ENCODE peak calls at places on chromosomes 13 and 19, in six cellular contexts. P, G, Z, T, M and O are unnamed samples.
A peak's percentile ranks its signal among the peaks of the same experiment; 100 is the strongest.

GRCh38 chr13:84571264-84571663 is 689.0 kb upstream of the SLITRK1 start:
- DNase-seq in P (peak; percentile 73), G (no peak), Z (no peak), T (peak; percentile 0), M (no peak), O (no peak)

GRCh38 chr19:35095667-35096368 is 19.8 kb upstream of the FXYD3 start:
- DNase-seq in P (no peak), G (no peak), Z (no peak), T (no peak), M (peak; percentile 77), O (no peak)

GRCh38 chr19:29429021-29429420 is 96.8 kb upstream of the VSTM2B start:
- DNase-seq in P (no peak), G (no peak), Z (no peak), T (no peak), M (no peak), O (no peak)

GRCh38 chr13:113090415-113090770 is 15.2 kb upstream of the F7 start:
- DNase-seq in P (peak; percentile 79), G (peak; percentile 36), Z (no peak), T (no peak), M (no peak), O (no peak)

GRCh38 chr19:38912600-38913514 is 871 bp upstream of the CCER2 start:
- DNase-seq in P (no peak), G (no peak), Z (no peak), T (no peak), M (no peak), O (no peak)

GRCh38 chr13:33782631-33783030 is 35.3 kb upstream of the RFC3 start:
- DNase-seq in P (no peak), G (no peak), Z (no peak), T (no peak), M (no peak), O (no peak)

GRCh38 chr13:90445179-90445578 is 902.3 kb upstream of the MIR17HG start:
- DNase-seq in P (peak; percentile 90), G (peak; percentile 31), Z (peak; percentile 68), T (peak; percentile 90), M (peak; percentile 82), O (peak; percentile 15)

GRCh38 chr19:1855828-1856255 is 7.5 kb downstream of the KLF16 start:
- DNase-seq in P (no peak), G (no peak), Z (no peak), T (peak; percentile 23), M (no peak), O (no peak)

GRCh38 chr13:33717775-33718174 is 100.2 kb upstream of the RFC3 start:
- DNase-seq in P (no peak), G (no peak), Z (no peak), T (peak; percentile 13), M (no peak), O (no peak)

GRCh38 chr13:30585748-30586262 is 31.9 kb upstream of the USPL1 start:
- DNase-seq in P (no peak), G (no peak), Z (peak; percentile 76), T (peak; percentile 93), M (peak; percentile 49), O (no peak)

GRCh38 chr19:2775556-2776430 is 7.3 kb downstream of the SGTA start:
- DNase-seq in P (no peak), G (no peak), Z (peak; percentile 68), T (peak; percentile 35), M (peak; percentile 44), O (no peak)

GRCh38 chr13:76600086-76600485 is 286.1 kb downstream of the KCTD12 start:
- DNase-seq in P (no peak), G (no peak), Z (peak; percentile 17), T (no peak), M (no peak), O (no peak)

GRCh38 chr13:33326246-33326645 is 40.7 kb upstream of the STARD13 start:
- DNase-seq in P (no peak), G (no peak), Z (no peak), T (no peak), M (no peak), O (no peak)

DNA sequence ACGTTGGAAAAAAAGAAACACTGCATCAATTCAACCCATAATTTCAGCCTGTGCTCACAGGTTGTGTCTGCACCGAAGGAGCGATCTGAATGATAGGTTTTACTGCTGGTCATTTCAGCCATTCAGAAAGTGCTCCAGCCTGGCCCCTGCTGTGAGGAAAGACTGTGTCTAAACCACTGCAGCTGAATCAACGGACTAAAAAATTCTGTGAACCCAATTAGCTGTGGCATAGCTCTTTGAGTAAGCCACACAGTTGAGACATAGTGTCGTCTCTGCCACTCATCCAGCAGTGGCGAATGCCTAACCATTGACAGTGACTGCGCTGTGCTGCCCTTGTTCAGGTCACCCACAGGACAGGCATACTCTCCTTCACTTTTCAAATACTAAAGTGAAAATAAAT is 179.8 kb downstream of the COG6 start:
- DNase-seq in P (peak; percentile 49), G (no peak), Z (no peak), T (no peak), M (peak; percentile 79), O (peak; percentile 33)
- H3K18ac ChIP-seq in P (peak overlapping the region; percentile 75), G (peak overlapping the region; percentile 29), Z (no peak overlapping the region), T (no peak overlapping the region), M (no peak overlapping the region), O (no peak overlapping the region)

DNA sequence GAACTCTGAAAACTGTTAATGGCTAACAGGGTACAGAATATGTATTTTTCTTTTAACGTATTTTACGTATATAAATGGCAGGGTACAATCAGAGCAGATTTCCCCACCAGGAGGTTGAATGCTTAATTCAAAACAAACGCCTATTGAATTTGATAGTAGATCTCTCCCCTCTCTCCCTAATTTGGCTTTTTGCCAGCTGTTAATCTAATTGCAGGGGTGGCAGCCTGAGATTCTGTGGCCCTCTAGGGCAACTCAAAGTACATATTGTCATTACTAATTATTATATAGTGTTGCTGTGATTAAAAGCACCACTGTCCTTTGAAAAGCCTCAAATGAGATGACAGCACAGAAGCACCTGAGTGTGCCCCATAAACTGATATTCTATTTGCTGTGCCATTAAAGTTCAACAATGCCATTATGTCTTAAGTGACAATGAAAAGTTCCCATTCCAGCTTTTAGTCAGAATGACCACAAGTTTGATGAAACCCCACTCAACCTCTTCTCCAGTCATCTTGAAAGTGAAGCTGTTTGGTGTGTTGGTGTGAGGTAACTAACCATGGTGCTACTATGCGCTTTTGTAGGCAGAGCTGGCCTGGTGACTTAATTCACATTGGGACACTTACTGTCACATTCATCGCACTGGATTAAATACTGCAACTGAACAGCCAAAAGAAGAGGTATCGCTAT is 351.4 kb downstream of the KCNRG start:
- DNase-seq in P (no peak), G (no peak), Z (no peak), T (no peak), M (no peak), O (no peak)
- H3K4me1 ChIP-seq in P (no peaks in the 10 kb centered on the region), G (no peaks in the 10 kb centered on the region), Z (peaks cover 2% of the 10 kb centered on the region), T (no peaks in the 10 kb centered on the region), M (no peaks in the 10 kb centered on the region), O (no peaks in the 10 kb centered on the region)

DNA sequence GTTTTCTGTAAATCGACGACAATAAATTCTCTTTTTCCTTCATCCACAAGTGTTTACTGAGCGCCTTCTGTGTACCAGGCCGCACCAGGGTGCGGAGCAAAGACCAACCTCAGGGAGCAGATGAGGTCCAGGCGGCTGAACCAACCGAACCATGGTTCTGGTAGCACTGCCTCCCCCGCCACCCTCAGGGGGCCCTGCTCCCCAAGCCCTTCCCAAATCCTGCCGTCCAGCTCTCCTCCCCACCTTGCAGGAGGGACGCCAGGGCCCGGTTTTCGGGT is 5.1 kb downstream of the RNF225 start:
- DNase-seq in P (no peak), G (no peak), Z (no peak), T (no peak), M (no peak), O (no peak)
- H3K4me3 ChIP-seq in P (no peak overlapping the region), G (peak overlapping the region; percentile 84), Z (peak overlapping the region; percentile 39), T (peak overlapping the region; percentile 52), M (peak overlapping the region; percentile 58), O (peak overlapping the region; percentile 66)

GRCh38 chr13:23020246-23020843 is 160.4 kb upstream of the SGCG start:
- DNase-seq in P (peak; percentile 85), G (no peak), Z (peak; percentile 40), T (peak; percentile 57), M (peak; percentile 80), O (peak; percentile 64)

GRCh38 chr13:23018143-23018542 is 162.6 kb upstream of the SGCG start:
- DNase-seq in P (no peak), G (no peak), Z (no peak), T (no peak), M (no peak), O (no peak)

GRCh38 chr13:23021921-23022320 is 158.9 kb upstream of the SGCG start:
- DNase-seq in P (no peak), G (no peak), Z (no peak), T (no peak), M (no peak), O (no peak)

GRCh38 chr13:23025848-23026608 is 154.8 kb upstream of the SGCG start:
- DNase-seq in P (peak; percentile 49), G (no peak), Z (no peak), T (no peak), M (no peak), O (no peak)

DNA sequence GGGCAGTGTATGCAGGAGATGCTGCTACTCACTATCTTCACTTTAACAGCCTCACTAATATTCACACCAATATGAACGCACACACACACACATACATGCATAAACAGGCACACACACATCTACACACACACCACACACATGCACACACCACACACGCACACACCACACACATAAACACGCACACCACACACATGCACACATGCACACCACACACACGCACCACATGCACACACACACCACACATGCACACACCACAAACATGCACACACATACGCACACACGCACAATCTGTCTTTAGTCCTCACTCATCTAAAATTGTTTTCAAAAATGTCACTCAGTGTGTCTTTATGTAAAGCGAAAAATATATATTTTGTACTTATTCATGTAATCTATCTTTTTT is 158.1 kb upstream of the SGCG start:
- DNase-seq in P (no peak), G (no peak), Z (no peak), T (no peak), M (no peak), O (no peak)
- H3K18ac ChIP-seq in P (no peak overlapping the region), G (no peak overlapping the region), Z (no peak overlapping the region), T (no peak overlapping the region), M (no peak overlapping the region), O (no peak overlapping the region)

GRCh38 chr19:43762814-43763213 is 8.1 kb upstream of the SMG9 start:
- DNase-seq in P (no peak), G (no peak), Z (no peak), T (no peak), M (no peak), O (no peak)
- H3K4me1 ChIP-seq in P (no peaks in the 10 kb centered on the region), G (no peaks in the 10 kb centered on the region), Z (peaks cover 18% of the 10 kb centered on the region), T (peaks cover 19% of the 10 kb centered on the region), M (peaks cover 20% of the 10 kb centered on the region), O (peaks cover 6% of the 10 kb centered on the region)

DNA sequence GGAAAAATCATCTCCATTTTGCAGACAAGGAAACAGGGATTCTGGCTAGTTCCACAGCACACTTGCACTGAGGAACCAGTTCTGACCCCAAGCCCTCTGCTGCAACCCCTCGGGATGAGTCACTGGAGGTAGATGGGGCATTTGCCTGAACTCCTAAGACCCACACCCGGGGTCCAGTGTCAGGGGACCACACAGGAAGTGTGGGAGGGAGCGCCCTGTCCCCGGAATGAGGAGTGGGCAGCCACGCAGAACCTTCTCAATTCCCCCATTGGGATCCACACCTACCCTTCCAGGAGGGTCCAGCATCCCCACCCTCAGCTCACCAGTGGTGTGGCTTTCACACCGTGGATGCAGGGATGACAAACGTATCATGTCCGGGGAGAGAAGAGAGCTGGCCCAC is 62.7 kb downstream of the TSHZ3 start:
- DNase-seq in P (no peak), G (no peak), Z (no peak), T (no peak), M (no peak), O (no peak)
- H3K4me3 ChIP-seq in P (no peak overlapping the region), G (no peak overlapping the region), Z (no peak overlapping the region), T (no peak overlapping the region), M (no peak overlapping the region), O (no peak overlapping the region)